ENCODE peak calls at places on chromosomes 13 and 19, in four cellular contexts. B is MCF 10A; F is activated CD4-positive, alpha-beta memory T cell treated with anti-CD3 and anti-CD28 coated beads, Interleukin-2, amount 10 ng/mL, durations not matched to agents 7 days and 5 days; R is GM23248. H is an unnamed sample.

GRCh38 chr13:26540319-26540718 is 17.2 kb upstream of the WASF3 start:
- DNase-seq in B (no peak), F (no peak), R (no peak), H (no peak)

GRCh38 chr19:1154731-1155351 is 19.2 kb downstream of the SBNO2 start:
- DNase-seq in B (peak), F (no peak), R (peak), H (no peak)

GRCh38 chr13:36030670-36031331 is 100.4 kb downstream of the DCLK1 start:
- DNase-seq in B (peak), F (no peak), R (peak), H (no peak)

GRCh38 chr13:101049166-101049850 is 367.0 kb downstream of the NALCN start:
- DNase-seq in B (peak), F (no peak), R (peak), H (no peak)

GRCh38 chr13:78875792-78876580 is 217.0 kb upstream of the OBI1 start:
- DNase-seq in B (peak), F (peak), R (no peak), H (no peak)

GRCh38 chr19:18507021-18507726 is 14.7 kb downstream of the ELL start:
- DNase-seq in B (no peak), F (peak), R (no peak), H (no peak)

GRCh38 chr13:49772828-49773227 is 19.7 kb downstream of the KPNA3 start:
- DNase-seq in B (no peak), F (no peak), R (no peak), H (no peak)

GRCh38 chr19:38387550-38388309 is at the start of gene GGN:
- DNase-seq in B (peak), F (peak), R (peak), H (peak)

GRCh38 chr13:40786568-40786996 is 2.8 kb upstream of the SLC25A15 start:
- DNase-seq in B (no peak), F (peak), R (peak), H (no peak)

GRCh38 chr19:52662631-52663030 is 24.5 kb upstream of the ZNF83 start:
- DNase-seq in B (peak), F (no peak), R (no peak), H (no peak)

H was measured in NCI-H2107.